ENCODE peak calls at places on chromosomes 11 and 22, in seven cellular contexts. One of them, this sample, is unnamed.

GRCh38 chr22:43847376-43848289 is 14.7 kb downstream of the SULT4A1 start:
- DNase-seq in retina: no peak
- DNase-seq in cardiac muscle cell: no peak
- DNase-seq in hippocampal formation: no peak
- DNase-seq in SJCRH30: no peak
- DNase-seq in stimulated activated CD4-positive, alpha-beta T cell treated with anti-CD3 and anti-CD28 coated beads, Interleukin-4, amount 100 ng/mL, for 48 hours: no peak
- DNase-seq in right cardiac atrium: no peak
- DNase-seq in this sample: no peak

GRCh38 chr22:50250555-50251471 is at the start of gene HDAC10:
- DNase-seq in retina: peak
- DNase-seq in cardiac muscle cell: peak
- DNase-seq in hippocampal formation: no peak
- DNase-seq in SJCRH30: peak
- DNase-seq in stimulated activated CD4-positive, alpha-beta T cell treated with anti-CD3 and anti-CD28 coated beads, Interleukin-4, amount 100 ng/mL, for 48 hours: peak
- DNase-seq in right cardiac atrium: peak
- DNase-seq in this sample: peak

GRCh38 chr11:73194593-73194992 is 23.5 kb upstream of the P2RY2 start:
- DNase-seq in retina: no peak
- DNase-seq in cardiac muscle cell: no peak
- DNase-seq in hippocampal formation: no peak
- DNase-seq in SJCRH30: no peak
- DNase-seq in stimulated activated CD4-positive, alpha-beta T cell treated with anti-CD3 and anti-CD28 coated beads, Interleukin-4, amount 100 ng/mL, for 48 hours: no peak
- DNase-seq in right cardiac atrium: no peak
- DNase-seq in this sample: peak

GRCh38 chr22:43878831-43879550 is 12.8 kb downstream of the PNPLA5 start:
- DNase-seq in retina: no peak
- DNase-seq in cardiac muscle cell: no peak
- DNase-seq in hippocampal formation: no peak
- DNase-seq in SJCRH30: no peak
- DNase-seq in stimulated activated CD4-positive, alpha-beta T cell treated with anti-CD3 and anti-CD28 coated beads, Interleukin-4, amount 100 ng/mL, for 48 hours: no peak
- DNase-seq in right cardiac atrium: no peak
- DNase-seq in this sample: no peak

GRCh38 chr22:35131423-35132050 is 65.6 kb downstream of the ISX start:
- DNase-seq in retina: no peak
- DNase-seq in cardiac muscle cell: no peak
- DNase-seq in hippocampal formation: no peak
- DNase-seq in SJCRH30: no peak
- DNase-seq in stimulated activated CD4-positive, alpha-beta T cell treated with anti-CD3 and anti-CD28 coated beads, Interleukin-4, amount 100 ng/mL, for 48 hours: no peak
- DNase-seq in right cardiac atrium: no peak
- DNase-seq in this sample: no peak

GRCh38 chr11:65148657-65149056 is 14.3 kb upstream of the SYVN1 start:
- DNase-seq in retina: no peak
- DNase-seq in cardiac muscle cell: no peak
- DNase-seq in hippocampal formation: no peak
- DNase-seq in SJCRH30: no peak
- DNase-seq in stimulated activated CD4-positive, alpha-beta T cell treated with anti-CD3 and anti-CD28 coated beads, Interleukin-4, amount 100 ng/mL, for 48 hours: no peak
- DNase-seq in right cardiac atrium: no peak
- DNase-seq in this sample: no peak

GRCh38 chr11:129023968-129024676 is 81.5 kb upstream of the TP53AIP1 start:
- DNase-seq in retina: no peak
- DNase-seq in cardiac muscle cell: peak
- DNase-seq in hippocampal formation: no peak
- DNase-seq in SJCRH30: no peak
- DNase-seq in stimulated activated CD4-positive, alpha-beta T cell treated with anti-CD3 and anti-CD28 coated beads, Interleukin-4, amount 100 ng/mL, for 48 hours: no peak
- DNase-seq in right cardiac atrium: no peak
- DNase-seq in this sample: peak

GRCh38 chr11:123174196-123175183 is 20.6 kb downstream of the CLMP start:
- DNase-seq in retina: no peak
- DNase-seq in cardiac muscle cell: peak
- DNase-seq in hippocampal formation: no peak
- DNase-seq in SJCRH30: peak
- DNase-seq in stimulated activated CD4-positive, alpha-beta T cell treated with anti-CD3 and anti-CD28 coated beads, Interleukin-4, amount 100 ng/mL, for 48 hours: no peak
- DNase-seq in right cardiac atrium: peak
- DNase-seq in this sample: peak

GRCh38 chr11:124717421-124717785 is 22.3 kb upstream of the NRGN start:
- DNase-seq in retina: peak
- DNase-seq in cardiac muscle cell: peak
- DNase-seq in hippocampal formation: no peak
- DNase-seq in SJCRH30: no peak
- DNase-seq in stimulated activated CD4-positive, alpha-beta T cell treated with anti-CD3 and anti-CD28 coated beads, Interleukin-4, amount 100 ng/mL, for 48 hours: no peak
- DNase-seq in right cardiac atrium: no peak
- DNase-seq in this sample: no peak

GRCh38 chr11:126431401-126432064 is 76.0 kb downstream of the ST3GAL4 start:
- DNase-seq in retina: no peak
- DNase-seq in cardiac muscle cell: peak
- DNase-seq in hippocampal formation: no peak
- DNase-seq in SJCRH30: no peak
- DNase-seq in stimulated activated CD4-positive, alpha-beta T cell treated with anti-CD3 and anti-CD28 coated beads, Interleukin-4, amount 100 ng/mL, for 48 hours: no peak
- DNase-seq in right cardiac atrium: peak
- DNase-seq in this sample: no peak

GRCh38 chr11:130121430-130121978 is 38.1 kb upstream of the ST14 start:
- DNase-seq in retina: no peak
- DNase-seq in cardiac muscle cell: peak
- DNase-seq in hippocampal formation: no peak
- DNase-seq in SJCRH30: no peak
- DNase-seq in stimulated activated CD4-positive, alpha-beta T cell treated with anti-CD3 and anti-CD28 coated beads, Interleukin-4, amount 100 ng/mL, for 48 hours: no peak
- DNase-seq in right cardiac atrium: no peak
- DNase-seq in this sample: no peak

GRCh38 chr22:24112188-24112587 is 69.1 kb upstream of the SUSD2 start:
- DNase-seq in retina: no peak
- DNase-seq in cardiac muscle cell: peak
- DNase-seq in hippocampal formation: no peak
- DNase-seq in SJCRH30: no peak
- DNase-seq in stimulated activated CD4-positive, alpha-beta T cell treated with anti-CD3 and anti-CD28 coated beads, Interleukin-4, amount 100 ng/mL, for 48 hours: no peak
- DNase-seq in right cardiac atrium: no peak
- DNase-seq in this sample: no peak

GRCh38 chr22:50000587-50001387 is 11.8 kb downstream of the IL17REL start:
- DNase-seq in retina: no peak
- DNase-seq in cardiac muscle cell: no peak
- DNase-seq in hippocampal formation: no peak
- DNase-seq in SJCRH30: peak
- DNase-seq in stimulated activated CD4-positive, alpha-beta T cell treated with anti-CD3 and anti-CD28 coated beads, Interleukin-4, amount 100 ng/mL, for 48 hours: no peak
- DNase-seq in right cardiac atrium: no peak
- DNase-seq in this sample: no peak

This sample was measured in left kidney.